ENCODE peak calls at places on chromosomes 13 and 19, in seven cellular contexts. H is H1, U is endothelial cell of umbilical vein, K is breast epithelium, L is stomach, W is GM23338, N is upper lobe of left lung. X is an unnamed sample.

GRCh38 chr19:7970716-7971448 is 27.4 kb upstream of the TIMM44 start:
- DNase-seq in H (peak; percentile 85), K (no peak), L (peak; percentile 30), U (peak; percentile 27), W (peak; percentile 94), N (no peak), X (peak; percentile 18)

GRCh38 chr13:99265162-99265822 is 7.1 kb upstream of the GPR18 start:
- DNase-seq in L (no peak), N (no peak), W (no peak), H (no peak), U (no peak), K (no peak), X (no peak)

GRCh38 chr13:25447396-25447795 is 75.6 kb downstream of the ATP8A2 start:
- DNase-seq in L (no peak), K (no peak), W (no peak), H (no peak), N (no peak), U (no peak), X (no peak)

GRCh38 chr19:38692458-38693379 is 45.3 kb downstream of the ACTN4 start:
- DNase-seq in K (no peak), U (no peak), H (no peak), N (no peak), L (no peak), W (peak; percentile 67), X (no peak)

GRCh38 chr19:55443824-55444719 is 972 bp upstream of the SHISA7 start:
- DNase-seq in N (no peak), H (no peak), K (no peak), U (no peak), L (no peak), W (peak; percentile 12), X (no peak)

GRCh38 chr13:86193281-86193680 is 394.1 kb upstream of the SLITRK6 start:
- DNase-seq in K (no peak), W (no peak), H (no peak), N (no peak), U (no peak), L (no peak), X (no peak)

GRCh38 chr19:31529121-31529520 is 179.9 kb upstream of the TSHZ3 start:
- DNase-seq in H (peak; percentile 17), L (no peak), U (no peak), K (no peak), N (no peak), W (no peak), X (no peak)

GRCh38 chr19:15394426-15394825 is 14.8 kb upstream of the AKAP8 start:
- DNase-seq in W (no peak), L (no peak), H (no peak), N (no peak), U (no peak), K (no peak), X (no peak)

GRCh38 chr19:35120492-35120891 is 4.9 kb downstream of the FXYD3 start:
- DNase-seq in U (no peak), H (no peak), N (no peak), K (no peak), W (no peak), L (no peak), X (no peak)

GRCh38 chr13:34941835-34942731 is at the start of gene NBEA:
- DNase-seq in N (peak; percentile 60), W (peak; percentile 84), L (peak; percentile 74), H (peak; percentile 98), U (peak; percentile 80), K (peak; percentile 63), X (peak; percentile 79)

GRCh38 chr13:32031025-32031814 is at the start of gene FRY:
- DNase-seq in N (peak; percentile 82), W (peak; percentile 94), H (peak; percentile 85), L (peak; percentile 60), U (peak; percentile 55), K (peak; percentile 63), X (peak; percentile 56)

GRCh38 chr13:30140973-30141372 is 166.4 kb downstream of the KATNAL1 start:
- DNase-seq in H (no peak), N (no peak), U (no peak), W (no peak), K (no peak), L (no peak), X (no peak)

GRCh38 chr13:30141773-30142501 is 165.4 kb downstream of the KATNAL1 start:
- DNase-seq in K (no peak), H (no peak), U (no peak), W (no peak), L (no peak), N (no peak), X (no peak)

GRCh38 chr13:30145709-30146367 is 161.5 kb downstream of the KATNAL1 start:
- DNase-seq in L (no peak), U (no peak), K (no peak), N (no peak), H (no peak), W (no peak), X (no peak)

GRCh38 chr13:30143671-30144400 is 163.5 kb downstream of the KATNAL1 start:
- DNase-seq in U (no peak), L (no peak), W (no peak), H (no peak), N (no peak), K (no peak), X (no peak)

DNA sequence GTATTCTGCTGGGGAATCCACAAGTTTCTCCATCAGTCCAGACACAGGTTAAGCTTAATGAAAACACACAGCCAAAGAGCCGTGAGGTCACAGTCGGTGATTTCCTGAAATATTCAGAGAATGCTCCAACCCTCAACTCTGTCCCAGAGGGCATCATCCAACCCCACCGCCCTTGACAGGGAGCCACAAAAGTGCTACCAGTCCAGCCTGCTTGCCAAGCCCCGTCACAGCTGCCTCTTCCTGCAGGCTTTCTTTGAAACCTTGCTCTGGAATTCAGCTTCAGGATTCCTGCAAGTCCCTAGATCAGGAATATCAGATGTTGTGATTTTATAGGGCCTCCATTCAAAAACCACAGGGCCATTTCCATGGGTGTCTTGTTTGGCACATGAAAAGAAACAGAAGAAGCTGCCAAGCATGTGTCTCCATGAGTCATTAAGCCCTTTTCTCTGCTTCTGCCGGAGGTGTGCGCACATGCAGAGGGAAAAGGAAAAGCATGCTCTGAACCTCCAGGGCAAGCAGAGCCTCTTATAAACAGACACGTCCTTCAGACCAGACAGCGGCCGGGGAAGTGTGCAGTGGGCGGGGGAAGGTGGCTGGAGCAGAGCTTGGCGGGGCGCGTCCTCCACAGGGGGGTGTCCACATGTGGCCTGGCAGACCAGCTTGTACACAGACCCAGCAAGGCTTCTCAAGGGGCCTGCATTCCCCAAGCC is 164.7 kb downstream of the KATNAL1 start:
- DNase-seq in K (peak; percentile 89), L (no peak), W (peak; percentile 28), U (peak; percentile 80), H (no peak), N (no peak), X (peak; percentile 34)
- TF ChIP-seq CTCF in K (no peak), L (no peak), W (no peak), U (no peak), H (no peak), N (no peak), X (no peak)

DNA sequence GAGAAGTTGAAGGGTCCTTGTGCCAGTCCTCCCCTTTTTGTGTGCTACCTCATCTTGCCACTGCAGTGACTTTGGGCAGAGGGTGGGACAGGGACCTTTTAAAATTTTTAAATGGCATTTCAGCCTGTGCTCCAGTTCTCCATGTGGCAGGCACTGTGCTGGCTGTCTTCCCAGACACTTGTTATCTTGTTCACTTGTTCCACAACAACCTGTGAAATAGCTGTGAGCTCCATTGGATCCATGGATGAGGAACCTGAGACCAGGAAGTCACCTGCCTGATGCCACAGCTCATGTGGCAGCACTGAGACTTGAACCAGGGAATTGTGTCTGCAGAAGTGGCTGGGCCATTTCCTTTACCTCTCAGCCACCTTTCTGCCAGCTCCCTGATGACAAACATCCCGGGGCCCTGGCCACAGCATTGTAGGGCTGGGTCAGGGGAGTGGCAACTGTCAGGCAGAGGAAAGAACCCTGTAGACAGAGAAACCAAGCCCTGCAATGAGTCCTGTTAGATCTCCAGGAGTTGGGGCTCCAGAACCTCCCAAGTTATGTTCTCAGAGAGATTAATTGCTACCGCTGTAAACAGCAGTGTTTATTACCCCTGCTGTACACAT is 6.4 kb downstream of the EGLN2 start:
- DNase-seq in H (no peak), U (no peak), N (peak; percentile 65), W (no peak), K (no peak), L (peak; percentile 73), X (peak; percentile 64)
- H3K27ac ChIP-seq in H (no peak overlapping the region), U (peak overlapping the region; percentile 35), N (peak overlapping the region; percentile 98), W (peak overlapping the region; percentile 90), K (peak overlapping the region; percentile 79), L (peak overlapping the region; percentile 95), X (peak overlapping the region; percentile 97)

GRCh38 chr13:76635232-76636021 is 250.8 kb downstream of the KCTD12 start:
- DNase-seq in L (no peak), H (no peak), U (no peak), N (no peak), K (no peak), W (no peak), X (no peak)

GRCh38 chr13:76638160-76638559 is 248.0 kb downstream of the KCTD12 start:
- DNase-seq in U (no peak), N (no peak), K (no peak), L (no peak), H (no peak), W (no peak), X (no peak)

GRCh38 chr13:76638882-76639281 is 247.3 kb downstream of the KCTD12 start:
- DNase-seq in H (no peak), W (no peak), K (no peak), N (no peak), L (no peak), U (no peak), X (no peak)

GRCh38 chr13:76637651-76638111 is 248.5 kb downstream of the KCTD12 start:
- DNase-seq in W (no peak), K (no peak), L (no peak), N (no peak), U (peak; percentile 80), H (no peak), X (no peak)

DNA sequence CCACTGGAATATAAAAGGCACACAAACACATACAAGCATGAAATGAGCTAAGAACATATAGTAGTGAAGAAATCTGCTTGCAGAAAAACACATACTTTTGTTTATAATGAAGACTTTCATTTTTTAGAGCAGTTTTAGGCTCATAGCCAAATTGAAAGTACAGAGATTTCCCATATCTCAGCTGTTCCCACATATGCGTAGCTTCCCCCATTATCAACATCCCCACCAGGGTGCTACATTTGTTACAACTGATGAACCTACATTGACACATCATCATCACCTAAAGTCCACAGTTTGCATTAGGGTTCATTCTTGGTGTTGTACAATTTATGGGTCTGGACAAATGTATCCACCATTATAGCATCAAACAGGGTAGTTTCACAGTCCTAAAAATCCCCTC is 249.3 kb downstream of the KCTD12 start:
- DNase-seq in U (no peak), H (no peak), N (no peak), L (no peak), W (no peak), K (no peak), X (no peak)
- TF ChIP-seq POLR2AphosphoS5 in U (no peak), H (no peak), N (no peak), L (no peak), W (no peak), K (no peak), X (no peak)

GRCh38 chr19:10855879-10856522 is 7.8 kb downstream of the C19orf38 start:
- DNase-seq in H (peak; percentile 70), U (peak; percentile 17), K (no peak), W (peak; percentile 77), N (no peak), L (no peak), X (no peak)
- TF ChIP-seq CTCF in H (peak; percentile 83), U (peak; percentile 58), K (no peak), W (peak; percentile 66), N (peak; percentile 30), L (peak; percentile 56), X (peak; percentile 42)

GRCh38 chr19:42400404-42400803 is 10.3 kb upstream of the CNFN start:
- DNase-seq in W (no peak), H (no peak), N (no peak), U (no peak), L (no peak), K (no peak), X (no peak)
- H3K27ac ChIP-seq in W (peak overlapping the region; percentile 33), H (no peak overlapping the region), N (no peak overlapping the region), U (no peak overlapping the region), L (no peak overlapping the region), K (no peak overlapping the region), X (no peak overlapping the region)

GRCh38 chr19:16660763-16661479 is at the start of gene TMEM38A:
- DNase-seq in K (peak; percentile 30), H (peak; percentile 69), N (peak; percentile 71), U (no peak), W (peak; percentile 54), L (peak; percentile 72), X (peak; percentile 75)
- TF ChIP-seq POLR2AphosphoS5 in K (no peak), H (no peak), N (no peak), U (no peak), W (peak; percentile 62), L (peak; percentile 48), X (no peak)